ENCODE peak calls at places on chromosomes 16 and 17, in seven cellular contexts. W is T-helper 2 cell, M is neural crest cell, U is ovary, B is MV-4-11, S is NCI-H510A treated with DMSO at 0.1 percent for 48 hours, P is HepG2. N is an unnamed sample.

GRCh38 chr17:7336240-7337175 is at the start of gene ACAP1:
- DNase-seq in S (no peak), P (no peak), U (no peak), B (peak; percentile 48), M (no peak), W (peak; percentile 67), N (peak; percentile 45)

GRCh38 chr16:73126453-73126853 is 78.5 kb upstream of the ZFHX3 start:
- DNase-seq in M (no peak), U (no peak), S (no peak), W (no peak), B (peak; percentile 76), P (peak; percentile 45), N (no peak)

GRCh38 chr16:31093132-31093703 is 1.4 kb downstream of the VKORC1 start:
- DNase-seq in P (peak; percentile 74), B (peak; percentile 28), S (no peak), U (no peak), M (no peak), W (no peak), N (no peak)

GRCh38 chr17:45873728-45874127 is 20.6 kb upstream of the MAPT start:
- DNase-seq in W (no peak), P (no peak), U (no peak), M (no peak), S (no peak), B (peak; percentile 63), N (no peak)

GRCh38 chr17:46793541-46793940 is 25.0 kb downstream of the WNT3 start:
- DNase-seq in M (no peak), P (no peak), W (no peak), B (no peak), U (no peak), S (no peak), N (no peak)

GRCh38 chr16:23107117-23107516 is 42.1 kb downstream of the USP31 start:
- DNase-seq in M (no peak), S (no peak), B (no peak), P (no peak), U (no peak), W (no peak), N (no peak)

GRCh38 chr17:40344321-40345160 is 20.0 kb downstream of the GJD3 start:
- DNase-seq in P (no peak), S (no peak), W (peak; percentile 77), B (no peak), U (no peak), M (no peak), N (no peak)

GRCh38 chr16:66569131-66569530 is 2.9 kb downstream of the CMTM1 start:
- DNase-seq in S (no peak), W (no peak), U (no peak), M (no peak), B (no peak), P (no peak), N (no peak)

GRCh38 chr17:40019140-40019991 is 4.1 kb downstream of the CSF3 start:
- DNase-seq in U (peak; percentile 60), S (no peak), W (no peak), M (no peak), P (no peak), B (no peak), N (no peak)

N was measured in natural killer cell.